ENCODE peak calls at places on chromosomes 1 and 21, in seven cellular contexts. F, Y, D, B, H, S and M are unnamed samples.

GRCh38 chr1:110255388-110255787 is 45.3 kb downstream of the KCNC4 start:
- DNase-seq in F (no peak), Y (no peak), D (no peak), B (no peak), H (peak; percentile 31), S (no peak), M (peak; percentile 43)

GRCh38 chr1:238005116-238005515 is 114.4 kb upstream of the ZP4 start:
- DNase-seq in F (no peak), Y (no peak), D (no peak), B (no peak), H (no peak), S (no peak), M (peak; percentile 18)

GRCh38 chr21:45249626-45250025 is 38.1 kb downstream of the POFUT2 start:
- DNase-seq in F (no peak), Y (no peak), D (no peak), B (no peak), H (no peak), S (no peak), M (no peak)

GRCh38 chr1:3383679-3384078 is 70.8 kb upstream of the ARHGEF16 start:
- DNase-seq in F (no peak), Y (no peak), D (no peak), B (no peak), H (no peak), S (no peak), M (no peak)

GRCh38 chr21:43287111-43287973 is 118.5 kb downstream of the CRYAA start:
- DNase-seq in F (no peak), Y (peak; percentile 24), D (no peak), B (no peak), H (no peak), S (no peak), M (no peak)

GRCh38 chr1:64745181-64745985 is 508 bp downstream of the RAVER2 start:
- DNase-seq in F (peak; percentile 26), Y (no peak), D (peak; percentile 52), B (peak; percentile 60), H (peak; percentile 21), S (peak; percentile 12), M (no peak)

GRCh38 chr1:81420760-81421159 is 380.0 kb upstream of the ADGRL2 start:
- DNase-seq in F (no peak), Y (no peak), D (no peak), B (no peak), H (no peak), S (no peak), M (no peak)

GRCh38 chr1:33348194-33348593 is 27.3 kb upstream of the A3GALT2 start:
- DNase-seq in F (no peak), Y (no peak), D (peak; percentile 52), B (no peak), H (peak; percentile 73), S (no peak), M (no peak)

GRCh38 chr1:192905049-192905448 is 96.2 kb downstream of the RGS2 start:
- DNase-seq in F (no peak), Y (no peak), D (peak; percentile 17), B (no peak), H (no peak), S (no peak), M (no peak)